ENCODE peak calls at places on chromosomes 2 and 18, in ten cellular contexts. One of them, this sample, is unnamed.

GRCh38 chr2:215537621-215538020 is 101.8 kb upstream of the FN1 start:
- DNase-seq in Peyer's patch: no peak
- DNase-seq in fibroblast of the aortic adventitia: peak; percentile 74
- DNase-seq in NCI-H1105: no peak
- DNase-seq in GM23338: peak; percentile 12
- DNase-seq in caudate nucleus: no peak
- DNase-seq in NCI-H1694 treated with DMSO at 0.1 percent for 48 hours: no peak
- DNase-seq in SK-MEL-5: no peak
- DNase-seq in HFFc6: peak; percentile 61
- DNase-seq in NCI-H526: no peak
- DNase-seq in this sample: no peak

GRCh38 chr2:108533832-108534576 is at the start of gene LIMS1:
- DNase-seq in NCI-H526: peak; percentile 66
- DNase-seq in HFFc6: peak; percentile 85
- DNase-seq in caudate nucleus: peak; percentile 93
- DNase-seq in Peyer's patch: peak; percentile 95
- DNase-seq in NCI-H1105: peak; percentile 69
- DNase-seq in NCI-H1694 treated with DMSO at 0.1 percent for 48 hours: peak; percentile 83
- DNase-seq in GM23338: peak; percentile 85
- DNase-seq in SK-MEL-5: peak; percentile 91
- DNase-seq in fibroblast of the aortic adventitia: peak; percentile 81
- DNase-seq in this sample: peak; percentile 95

GRCh38 chr2:21354113-21354679 is 230.4 kb downstream of the TDRD15 start:
- DNase-seq in NCI-H1105: no peak
- DNase-seq in NCI-H1694 treated with DMSO at 0.1 percent for 48 hours: no peak
- DNase-seq in caudate nucleus: no peak
- DNase-seq in GM23338: no peak
- DNase-seq in Peyer's patch: no peak
- DNase-seq in fibroblast of the aortic adventitia: no peak
- DNase-seq in SK-MEL-5: peak; percentile 80
- DNase-seq in HFFc6: no peak
- DNase-seq in NCI-H526: no peak
- DNase-seq in this sample: no peak

GRCh38 chr2:63696496-63696895 is 107.7 kb downstream of the MDH1 start:
- DNase-seq in NCI-H526: no peak
- DNase-seq in NCI-H1694 treated with DMSO at 0.1 percent for 48 hours: no peak
- DNase-seq in caudate nucleus: no peak
- DNase-seq in HFFc6: no peak
- DNase-seq in GM23338: no peak
- DNase-seq in Peyer's patch: no peak
- DNase-seq in NCI-H1105: no peak
- DNase-seq in fibroblast of the aortic adventitia: no peak
- DNase-seq in SK-MEL-5: no peak
- DNase-seq in this sample: no peak

GRCh38 chr18:45255142-45255890 is 360.0 kb upstream of the SLC14A2 start:
- DNase-seq in NCI-H1694 treated with DMSO at 0.1 percent for 48 hours: no peak
- DNase-seq in GM23338: peak; percentile 6
- DNase-seq in NCI-H1105: no peak
- DNase-seq in caudate nucleus: no peak
- DNase-seq in HFFc6: peak; percentile 87
- DNase-seq in NCI-H526: no peak
- DNase-seq in fibroblast of the aortic adventitia: peak; percentile 98
- DNase-seq in SK-MEL-5: no peak
- DNase-seq in Peyer's patch: no peak
- DNase-seq in this sample: no peak

GRCh38 chr2:123993728-123994323 is 31.3 kb upstream of the CNTNAP5 start:
- DNase-seq in SK-MEL-5: peak; percentile 65
- DNase-seq in Peyer's patch: no peak
- DNase-seq in NCI-H1694 treated with DMSO at 0.1 percent for 48 hours: peak; percentile 23
- DNase-seq in NCI-H1105: no peak
- DNase-seq in HFFc6: peak; percentile 1
- DNase-seq in fibroblast of the aortic adventitia: peak; percentile 4
- DNase-seq in NCI-H526: no peak
- DNase-seq in GM23338: peak; percentile 78
- DNase-seq in caudate nucleus: peak; percentile 17
- DNase-seq in this sample: no peak

GRCh38 chr18:41992066-41992465 is 37.0 kb downstream of the PIK3C3 start:
- DNase-seq in Peyer's patch: no peak
- DNase-seq in SK-MEL-5: no peak
- DNase-seq in NCI-H1694 treated with DMSO at 0.1 percent for 48 hours: no peak
- DNase-seq in HFFc6: no peak
- DNase-seq in GM23338: no peak
- DNase-seq in caudate nucleus: no peak
- DNase-seq in fibroblast of the aortic adventitia: no peak
- DNase-seq in NCI-H1105: no peak
- DNase-seq in NCI-H526: no peak
- DNase-seq in this sample: no peak

GRCh38 chr2:39424951-39425350 is 12.1 kb downstream of the MAP4K3 start:
- DNase-seq in NCI-H526: no peak
- DNase-seq in NCI-H1105: no peak
- DNase-seq in SK-MEL-5: no peak
- DNase-seq in GM23338: no peak
- DNase-seq in NCI-H1694 treated with DMSO at 0.1 percent for 48 hours: no peak
- DNase-seq in HFFc6: no peak
- DNase-seq in caudate nucleus: no peak
- DNase-seq in Peyer's patch: no peak
- DNase-seq in fibroblast of the aortic adventitia: no peak
- DNase-seq in this sample: no peak